ENCODE peak calls at places on chromosomes 5 and 9, in seven cellular contexts. L is colonic mucosa, U is K562, Q is GM23248, M is neural progenitor cell, O is PC-3, G is fibroblast of lung. Z is an unnamed sample. For H3K9me3, the result is how much of the 10 kb centered on the place peaks cover.

GRCh38 chr9:91421022-91421765 is 2.4 kb downstream of the NFIL3 start:
- DNase-seq in L (peak), G (peak), M (peak), O (no peak), Q (peak), U (no peak), Z (peak)

GRCh38 chr5:149387982-149388381 is 8.9 kb upstream of the IL17B start:
- DNase-seq in Q (peak), U (no peak), L (no peak), M (no peak), G (peak), O (no peak), Z (no peak)

GRCh38 chr5:149845601-149846000 is 99.0 kb downstream of the PDE6A start:
- DNase-seq in L (no peak), O (no peak), Q (no peak), G (no peak), U (no peak), M (no peak), Z (no peak)

GRCh38 chr5:40277161-40277906 is 402.4 kb upstream of the PTGER4 start:
- DNase-seq in M (no peak), O (no peak), Q (no peak), U (no peak), L (no peak), G (no peak), Z (no peak)

GRCh38 chr5:129460121-129460950 is at the start of gene ADAMTS19:
- DNase-seq in M (peak), U (no peak), L (peak), Q (peak), G (peak), O (peak), Z (peak)

GRCh38 chr9:34636791-34637355 is 714 bp downstream of the SIGMAR1 start:
- DNase-seq in Q (no peak), L (no peak), M (no peak), U (no peak), G (no peak), O (no peak), Z (no peak)

GRCh38 chr9:95086564-95086955 is 230.9 kb downstream of the FANCC start:
- DNase-seq in L (no peak), M (peak), U (no peak), G (no peak), O (no peak), Q (no peak), Z (no peak)

GRCh38 chr9:82791685-82792084 is 271.3 kb downstream of the RASEF start:
- DNase-seq in Q (no peak), U (no peak), G (no peak), L (no peak), O (no peak), M (no peak), Z (no peak)

GRCh38 chr9:15146121-15146820 is 160.7 kb downstream of the TTC39B start:
- DNase-seq in U (no peak), Q (no peak), M (peak), G (no peak), O (no peak), L (no peak), Z (no peak)

GRCh38 chr9:27505744-27506161 is 18.3 kb upstream of the IFNK start:
- DNase-seq in Q (no peak), G (peak), U (no peak), M (no peak), O (peak), L (no peak), Z (no peak)

GRCh38 chr5:54115768-54116403 is 194.5 kb downstream of the ARL15 start:
- DNase-seq in Q (peak), M (no peak), G (peak), L (no peak), U (no peak), O (no peak), Z (no peak)

GRCh38 chr5:139650689-139651501 is 2.7 kb downstream of the CXXC5 start:
- DNase-seq in G (no peak), U (peak), M (peak), L (peak), O (no peak), Q (peak), Z (peak)

GRCh38 chr5:114360816-114361723 is 800 bp upstream of the KCNN2 start:
- DNase-seq in U (no peak), G (no peak), L (peak), Q (no peak), M (peak), O (no peak), Z (peak)

GRCh38 chr5:3281346-3281745 is 314.3 kb upstream of the IRX1 start:
- DNase-seq in U (no peak), M (no peak), L (no peak), Q (no peak), O (no peak), G (no peak), Z (no peak)

GRCh38 chr5:180289433-180289832 is 2.5 kb downstream of the MAPK9 start:
- DNase-seq in O (peak), U (no peak), L (peak), Q (peak), M (no peak), G (no peak), Z (no peak)

GRCh38 chr9:71249729-71250317 is 128.4 kb upstream of the TRPM3 start:
- DNase-seq in Q (peak), U (peak), M (peak), L (peak), G (peak), O (peak), Z (peak)

GRCh38 chr5:74040065-74040551 is 414.1 kb downstream of the ARHGEF28 start:
- DNase-seq in O (peak), U (no peak), M (no peak), L (no peak), Q (peak), G (peak), Z (no peak)

GRCh38 chr5:66436721-66437120 is 159.5 kb upstream of the MAST4 start:
- DNase-seq in M (no peak), U (no peak), L (no peak), G (no peak), Q (peak), O (peak), Z (peak)

GRCh38 chr5:68928617-68929302 is 165.1 kb upstream of the SLC30A5 start:
- DNase-seq in M (no peak), G (no peak), L (no peak), U (no peak), O (peak), Q (no peak), Z (no peak)

GRCh38 chr9:94065535-94065961 is 18.7 kb upstream of the PTPDC1 start:
- DNase-seq in M (peak), O (peak), U (peak), L (peak), G (peak), Q (peak), Z (peak)

GRCh38 chr9:95018099-95018927 is 291.8 kb downstream of the AOPEP start:
- DNase-seq in Q (peak), U (no peak), M (peak), O (peak), L (no peak), G (peak), Z (no peak)

GRCh38 chr5:161420526-161420925 is 126.0 kb downstream of the GABRB2 start:
- DNase-seq in Q (no peak), M (no peak), G (no peak), L (no peak), U (no peak), O (no peak), Z (no peak)

GRCh38 chr9:21030389-21031035 is 928 bp downstream of the HACD4 start:
- DNase-seq in Q (peak), O (peak), M (no peak), L (no peak), U (no peak), G (peak), Z (peak)

GRCh38 chr9:6029581-6029980 is 14.2 kb upstream of the RANBP6 start:
- DNase-seq in U (no peak), L (no peak), M (no peak), O (no peak), Q (no peak), G (no peak), Z (no peak)

GRCh38 chr9:98009926-98010325 is 26.8 kb downstream of the ANP32B start:
- DNase-seq in U (no peak), Q (no peak), M (no peak), L (no peak), G (peak), O (no peak), Z (no peak)

GRCh38 chr9:68979538-68980314 is 34.2 kb downstream of the PRKACG start:
- DNase-seq in L (peak), O (no peak), M (no peak), U (no peak), G (no peak), Q (no peak), Z (peak)

GRCh38 chr9:107029146-107029545 is 166.2 kb downstream of the ZNF462 start:
- DNase-seq in O (no peak), U (no peak), M (no peak), Q (no peak), L (no peak), G (no peak), Z (no peak)

GRCh38 chr9:70220216-70220615 is 38.6 kb upstream of the SMC5 start:
- DNase-seq in Q (peak), L (no peak), G (no peak), M (no peak), U (no peak), O (no peak), Z (no peak)

GRCh38 chr5:158326241-158326640 is 467.3 kb upstream of the CLINT1 start:
- DNase-seq in O (no peak), U (no peak), M (peak), Q (no peak), G (no peak), L (no peak), Z (peak)

GRCh38 chr5:121819661-121820261 is 31.9 kb upstream of the FTMT start:
- DNase-seq in L (no peak), U (no peak), Q (no peak), M (no peak), O (no peak), G (no peak), Z (no peak)

GRCh38 chr5:149011084-149011483 is 51.8 kb downstream of the SH3TC2 start:
- DNase-seq in G (no peak), Q (no peak), U (no peak), M (no peak), O (peak), L (no peak), Z (no peak)

GRCh38 chr5:141521244-141521781 is 32.4 kb downstream of the PCDHGC5 start:
- DNase-seq in O (peak), G (peak), U (no peak), L (peak), Q (peak), M (peak), Z (no peak)

GRCh38 chr5:18112066-18112465 is 477.8 kb downstream of the TAF11L14 start:
- DNase-seq in O (no peak), Q (no peak), M (no peak), L (no peak), U (no peak), G (no peak), Z (no peak)

GRCh38 chr5:154755361-154756202 is at the start of gene LARP1:
- DNase-seq in U (no peak), O (no peak), G (no peak), Q (peak), L (peak), M (peak), Z (no peak)

GRCh38 chr5:153445875-153446567 is 44.4 kb upstream of the GRIA1 start:
- DNase-seq in L (no peak), G (peak), Q (peak), U (no peak), M (no peak), O (peak), Z (no peak)

GRCh38 chr9:98523231-98523901 is 185.4 kb downstream of the GABBR2 start:
- DNase-seq in M (peak), U (no peak), L (no peak), G (peak), O (peak), Q (peak), Z (peak)

GRCh38 chr5:117236941-117237340 is 662.3 kb upstream of the SEMA6A start:
- DNase-seq in M (no peak), L (no peak), G (no peak), O (no peak), U (no peak), Q (no peak), Z (no peak)

GRCh38 chr9:686381-686813 is 155.1 kb upstream of the DMRT1 start:
- DNase-seq in M (no peak), Q (peak), G (peak), L (no peak), U (no peak), O (peak), Z (no peak)

GRCh38 chr5:132540764-132541163 is 2.6 kb downstream of the IL5 start:
- DNase-seq in U (no peak), G (no peak), O (no peak), Q (no peak), L (no peak), M (no peak), Z (no peak)
- H3K9ac ChIP-seq in U (no peak), G (no peak), O (no peak), Q (no peak), L (no peak), M (no peak), Z (no peak)

DNA sequence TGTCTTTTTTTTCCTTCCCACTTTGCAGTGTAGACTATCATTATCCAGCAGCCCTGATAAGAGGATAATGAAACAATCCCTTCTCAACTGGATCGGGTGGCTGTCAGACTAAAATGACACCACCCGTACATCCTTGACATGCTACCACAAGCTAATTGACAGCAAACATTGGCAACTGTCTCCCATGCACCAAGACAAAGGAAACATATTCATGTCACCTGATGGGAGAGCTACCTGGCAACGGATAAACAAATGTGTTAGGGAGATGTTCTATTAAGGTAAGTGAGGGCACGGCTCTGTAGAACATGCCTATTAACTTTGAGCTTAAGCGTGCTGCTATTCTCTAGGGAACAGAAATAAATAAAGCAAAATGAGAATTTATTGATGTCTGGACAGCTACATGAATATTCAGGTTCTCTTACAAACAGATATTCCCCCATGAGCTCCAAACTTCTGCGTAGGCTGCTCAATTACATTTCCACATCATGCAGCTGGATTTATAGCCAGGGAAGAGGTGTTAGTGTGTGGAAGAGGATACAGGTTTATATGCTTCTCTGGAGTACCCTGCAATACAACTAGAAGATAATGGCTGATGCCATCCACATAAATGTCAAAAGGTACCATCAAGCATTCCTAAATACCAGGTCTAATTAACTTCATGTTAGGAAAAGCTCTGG is 361.5 kb upstream of the RFX3 start:
- DNase-seq in L (no peak), M (no peak), G (no peak), Q (no peak), O (no peak), U (no peak), Z (no peak)
- H3K4me3 ChIP-seq in L (no peak), M (no peak), G (no peak), Q (no peak), O (no peak), U (no peak), Z (peak)

GRCh38 chr5:666816-667498 is 26.2 kb downstream of the TPPP start:
- DNase-seq in G (no peak), Q (no peak), U (no peak), L (no peak), O (no peak), M (no peak), Z (no peak)
- H3K9me3 ChIP-seq in G (under half), Q (under half), U (under half), L (under half), O (under half), M (under half), Z (under half)

GRCh38 chr9:129402931-129403742 is 217.8 kb downstream of the C9orf50 start:
- DNase-seq in U (no peak), G (no peak), L (no peak), O (no peak), M (no peak), Q (no peak), Z (no peak)
- H3K9ac ChIP-seq in U (no peak), G (no peak), L (no peak), O (no peak), M (no peak), Q (no peak), Z (no peak)

DNA sequence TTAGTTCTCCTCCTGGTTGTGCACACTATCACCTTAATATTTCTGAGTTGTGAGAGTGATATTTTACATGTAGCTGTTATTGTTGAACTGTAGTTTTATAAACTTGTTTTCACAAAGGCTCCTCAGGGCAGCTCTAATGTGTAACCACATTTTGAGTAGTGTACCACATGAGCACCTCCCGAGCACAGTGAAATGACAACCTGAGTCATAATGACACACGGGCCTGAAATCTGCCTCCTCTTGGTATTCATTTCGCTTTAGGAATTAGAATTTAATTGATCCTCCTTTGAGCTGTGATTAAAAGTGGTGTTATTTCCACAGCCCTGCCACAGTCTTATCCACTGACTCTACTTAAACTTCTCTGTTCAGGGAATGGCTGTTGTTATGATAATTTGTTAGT is 7.9 kb downstream of the MTRR start:
- DNase-seq in U (no peak), L (no peak), Q (peak), M (no peak), G (peak), O (peak), Z (no peak)
- H3K4me3 ChIP-seq in U (no peak), L (no peak), Q (no peak), M (no peak), G (no peak), O (no peak), Z (no peak)

DNA sequence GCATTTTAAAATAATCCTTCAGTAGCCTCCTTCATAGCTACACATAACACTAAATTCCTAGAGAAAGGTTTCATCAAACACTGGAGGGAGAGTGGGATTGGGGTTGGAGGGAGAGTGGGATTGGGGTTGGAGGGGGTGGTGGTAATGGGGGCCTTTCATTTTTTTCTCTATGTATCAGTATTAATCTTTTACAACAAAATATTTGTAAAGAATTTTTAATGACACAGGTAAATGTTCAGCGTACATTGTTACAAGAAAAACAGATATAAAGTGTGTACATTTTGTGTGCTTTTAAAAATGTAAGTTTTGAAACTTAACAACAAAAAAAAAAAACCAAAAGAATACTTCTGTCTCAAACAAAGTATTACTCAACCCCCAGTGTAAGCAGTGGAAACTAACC is 266.4 kb downstream of the DENND1A start:
- DNase-seq in Q (no peak), M (no peak), G (no peak), O (no peak), L (no peak), U (no peak), Z (no peak)
- H3K9me3 ChIP-seq in Q (under half), M (under half), G (under half), O (under half), L (under half), U (under half), Z (under half)

DNA sequence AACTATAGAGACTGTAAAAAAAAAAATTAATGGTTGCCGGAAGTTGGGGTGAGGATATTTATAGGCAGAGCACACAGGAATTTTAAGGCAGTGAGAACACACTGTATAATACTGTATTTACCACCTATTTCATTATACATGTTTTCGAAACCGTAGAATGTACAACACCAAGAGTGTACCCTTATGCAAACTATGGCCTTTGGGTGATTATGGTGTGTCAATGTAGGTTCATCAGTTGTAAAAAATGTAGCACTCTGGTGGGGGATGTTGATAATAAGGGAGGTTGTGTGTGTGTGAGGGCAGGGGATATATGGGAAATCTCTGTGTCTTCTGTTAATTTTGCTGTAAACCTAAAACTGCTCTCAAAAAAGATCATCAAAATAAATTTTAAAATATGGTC is 791.7 kb upstream of the CDH10 start:
- DNase-seq in Q (no peak), L (no peak), U (no peak), M (no peak), O (no peak), G (no peak), Z (no peak)
- H3K9ac ChIP-seq in Q (no peak), L (no peak), U (no peak), M (no peak), O (no peak), G (no peak), Z (no peak)

GRCh38 chr9:92747459-92748232 is 17.0 kb downstream of the BICD2 start:
- DNase-seq in G (peak), Q (peak), O (peak), L (no peak), M (no peak), U (no peak), Z (no peak)
- H3K4me3 ChIP-seq in G (no peak), Q (no peak), O (no peak), L (no peak), M (no peak), U (no peak), Z (no peak)